ENCODE peak calls at places on chromosomes 4 and X, in four cellular contexts. U is H9, P is GOT3, K is cardiac muscle cell. D is an unnamed sample.

GRCh38 chr4:177292171-177292570 is 17.5 kb upstream of the NEIL3 start:
- DNase-seq in K (no peak), U (no peak), P (no peak), D (no peak)

GRCh38 chrX:45735571-45735970 is 534.9 kb upstream of the DIPK2B start:
- DNase-seq in K (no peak), U (no peak), P (no peak), D (no peak)

GRCh38 chr4:1910643-1911042 is 39.5 kb downstream of the NSD2 start:
- DNase-seq in U (peak), K (peak), P (no peak), D (peak)

GRCh38 chr4:83780334-83780733 is 244.4 kb downstream of the GPAT3 start:
- DNase-seq in P (no peak), U (no peak), K (no peak), D (no peak)

GRCh38 chrX:7987160-7987992 is 60.2 kb upstream of the PNPLA4 start:
- DNase-seq in K (no peak), U (no peak), P (no peak), D (no peak)

GRCh38 chr4:114688063-114688462 is 89.5 kb downstream of the UGT8 start:
- DNase-seq in P (no peak), U (no peak), K (no peak), D (no peak)

GRCh38 chr4:150337709-150338108 is 244.2 kb upstream of the MAB21L2 start:
- DNase-seq in K (peak), U (no peak), P (no peak), D (no peak)

GRCh38 chr4:162115323-162115722 is 48.5 kb downstream of the FSTL5 start:
- DNase-seq in U (no peak), K (no peak), P (no peak), D (peak)

GRCh38 chr4:147110473-147110872 is 164.8 kb upstream of the TTC29 start:
- DNase-seq in P (no peak), U (no peak), K (no peak), D (no peak)

GRCh38 chr4:185019451-185020292 is 1.4 kb downstream of the HELT start:
- DNase-seq in K (no peak), P (no peak), U (peak), D (peak)

GRCh38 chr4:120156115-120156718 is 89.6 kb upstream of the MAD2L1 start:
- DNase-seq in K (peak), P (no peak), U (no peak), D (peak)

GRCh38 chrX:71533850-71534515 is 1.1 kb downstream of the OGT start:
- DNase-seq in K (peak), P (no peak), U (peak), D (peak)

GRCh38 chr4:57157611-57158137 is 47.5 kb upstream of the IGFBP7 start:
- DNase-seq in K (no peak), P (no peak), U (no peak), D (no peak)

GRCh38 chrX:53440101-53440500 is 5.9 kb upstream of the HSD17B10 start:
- DNase-seq in K (no peak), U (no peak), P (no peak), D (no peak)

GRCh38 chr4:130026185-130026584 is 930.2 kb downstream of the C4orf33 start:
- DNase-seq in U (peak), P (no peak), K (no peak), D (no peak)

GRCh38 chr4:141056473-141056872 is 76.8 kb downstream of the RNF150 start:
- DNase-seq in U (no peak), P (no peak), K (no peak), D (no peak)

GRCh38 chr4:113958766-113959540 is 20.5 kb downstream of the ARSJ start:
- DNase-seq in P (no peak), U (no peak), K (peak), D (no peak)

GRCh38 chrX:21354725-21355124 is 19.5 kb upstream of the CNKSR2 start:
- DNase-seq in K (no peak), P (no peak), U (no peak), D (no peak)

GRCh38 chr4:156293657-156294297 is 340.1 kb upstream of the CTSO start:
- DNase-seq in K (peak), U (no peak), P (no peak), D (no peak)

GRCh38 chrX:49860867-49861535 is 18.3 kb upstream of the USP27X start:
- DNase-seq in U (no peak), K (no peak), P (no peak), D (no peak)

GRCh38 chrX:16528620-16529019 is 121.3 kb upstream of the S100G start:
- DNase-seq in K (no peak), P (no peak), U (no peak), D (no peak)

GRCh38 chrX:12961191-12961718 is 13.7 kb upstream of the TMSB4X start:
- DNase-seq in K (no peak), U (no peak), P (no peak), D (no peak)

GRCh38 chrX:31228415-31228832 is 156.6 kb upstream of the FTHL17 start:
- DNase-seq in P (no peak), U (no peak), K (peak), D (no peak)

GRCh38 chrX:84339507-84340364 is 151.7 kb upstream of the RPS6KA6 start:
- DNase-seq in K (peak), P (no peak), U (no peak), D (no peak)

GRCh38 chr4:118869808-118870342 is 18.8 kb upstream of the SYNPO2 start:
- DNase-seq in P (no peak), K (peak), U (no peak), D (no peak)

GRCh38 chr4:150668824-150669223 is 86.9 kb downstream of the MAB21L2 start:
- DNase-seq in P (no peak), K (no peak), U (no peak), D (no peak)

GRCh38 chr4:73308286-73308685 is 49.7 kb upstream of the ANKRD17 start:
- DNase-seq in U (no peak), P (no peak), K (peak), D (no peak)

D was measured in retina.